ENCODE peak calls at places on chromosomes 3 and 15, in six cellular contexts. One of them, this sample, is unnamed.

GRCh38 chr15:37933685-37934084 is 755 bp upstream of the TMCO5A start:
- DNase-seq in WERI-Rb-1: no peak
- DNase-seq in sigmoid colon: no peak
- DNase-seq in progenitor cell of endocrine pancreas: no peak
- DNase-seq in GM13977: no peak
- DNase-seq in H9: no peak
- DNase-seq in this sample: no peak

GRCh38 chr3:188978772-188979171 is 193.0 kb upstream of the TPRG1 start:
- DNase-seq in sigmoid colon: peak
- DNase-seq in WERI-Rb-1: no peak
- DNase-seq in progenitor cell of endocrine pancreas: no peak
- DNase-seq in H9: no peak
- DNase-seq in GM13977: no peak
- DNase-seq in this sample: no peak

GRCh38 chr15:50065264-50065663 is 53.8 kb downstream of the ATP8B4 start:
- DNase-seq in H9: no peak
- DNase-seq in sigmoid colon: no peak
- DNase-seq in GM13977: no peak
- DNase-seq in WERI-Rb-1: no peak
- DNase-seq in progenitor cell of endocrine pancreas: no peak
- DNase-seq in this sample: no peak

GRCh38 chr3:101850327-101851048 is 1.2 kb downstream of the NFKBIZ start:
- DNase-seq in progenitor cell of endocrine pancreas: no peak
- DNase-seq in sigmoid colon: no peak
- DNase-seq in H9: no peak
- DNase-seq in GM13977: peak
- DNase-seq in WERI-Rb-1: no peak
- DNase-seq in this sample: peak

GRCh38 chr3:53795176-53795575 is 51.0 kb downstream of the CHDH start:
- DNase-seq in sigmoid colon: no peak
- DNase-seq in GM13977: no peak
- DNase-seq in WERI-Rb-1: no peak
- DNase-seq in progenitor cell of endocrine pancreas: no peak
- DNase-seq in H9: no peak
- DNase-seq in this sample: no peak

GRCh38 chr3:183213941-183214612 is 39.0 kb upstream of the B3GNT5 start:
- DNase-seq in WERI-Rb-1: no peak
- DNase-seq in H9: no peak
- DNase-seq in GM13977: no peak
- DNase-seq in sigmoid colon: no peak
- DNase-seq in progenitor cell of endocrine pancreas: no peak
- DNase-seq in this sample: no peak

GRCh38 chr3:155983834-155984474 is 113.5 kb downstream of the GMPS start:
- DNase-seq in H9: no peak
- DNase-seq in WERI-Rb-1: no peak
- DNase-seq in sigmoid colon: no peak
- DNase-seq in progenitor cell of endocrine pancreas: no peak
- DNase-seq in GM13977: no peak
- DNase-seq in this sample: no peak

GRCh38 chr3:52052831-52053306 is 3.5 kb downstream of the DUSP7 start:
- DNase-seq in WERI-Rb-1: peak
- DNase-seq in GM13977: peak
- DNase-seq in sigmoid colon: peak
- DNase-seq in progenitor cell of endocrine pancreas: no peak
- DNase-seq in H9: peak
- DNase-seq in this sample: peak

GRCh38 chr15:72319360-72319984 is 485 bp downstream of the CELF6 start:
- DNase-seq in sigmoid colon: peak
- DNase-seq in WERI-Rb-1: peak
- DNase-seq in H9: peak
- DNase-seq in progenitor cell of endocrine pancreas: peak
- DNase-seq in GM13977: peak
- DNase-seq in this sample: peak

GRCh38 chr3:64666171-64666581 is 21.6 kb downstream of the ADAMTS9 start:
- DNase-seq in WERI-Rb-1: no peak
- DNase-seq in progenitor cell of endocrine pancreas: no peak
- DNase-seq in sigmoid colon: no peak
- DNase-seq in GM13977: no peak
- DNase-seq in H9: no peak
- DNase-seq in this sample: no peak

GRCh38 chr3:22893001-22893400 is 310.1 kb upstream of the UBE2E2 start:
- DNase-seq in WERI-Rb-1: no peak
- DNase-seq in progenitor cell of endocrine pancreas: no peak
- DNase-seq in H9: no peak
- DNase-seq in GM13977: no peak
- DNase-seq in sigmoid colon: no peak
- DNase-seq in this sample: no peak

GRCh38 chr3:52777959-52778805 is 783 bp downstream of the ITIH1 start:
- DNase-seq in WERI-Rb-1: no peak
- DNase-seq in H9: no peak
- DNase-seq in sigmoid colon: peak
- DNase-seq in GM13977: no peak
- DNase-seq in progenitor cell of endocrine pancreas: peak
- DNase-seq in this sample: no peak

GRCh38 chr3:125110016-125110875 is 54.4 kb upstream of the HEG1 start:
- DNase-seq in H9: no peak
- DNase-seq in progenitor cell of endocrine pancreas: no peak
- DNase-seq in WERI-Rb-1: no peak
- DNase-seq in sigmoid colon: no peak
- DNase-seq in GM13977: peak
- DNase-seq in this sample: no peak

GRCh38 chr3:102715030-102715697 is 280.3 kb downstream of the ZPLD1 start:
- DNase-seq in sigmoid colon: no peak
- DNase-seq in WERI-Rb-1: no peak
- DNase-seq in H9: no peak
- DNase-seq in progenitor cell of endocrine pancreas: no peak
- DNase-seq in GM13977: peak
- DNase-seq in this sample: peak

GRCh38 chr3:127867412-127867811 is 45.1 kb upstream of the MGLL start:
- DNase-seq in WERI-Rb-1: no peak
- DNase-seq in sigmoid colon: no peak
- DNase-seq in H9: no peak
- DNase-seq in progenitor cell of endocrine pancreas: no peak
- DNase-seq in GM13977: no peak
- DNase-seq in this sample: no peak

GRCh38 chr3:127860223-127860622 is 37.9 kb upstream of the MGLL start:
- DNase-seq in WERI-Rb-1: no peak
- DNase-seq in H9: no peak
- DNase-seq in sigmoid colon: no peak
- DNase-seq in progenitor cell of endocrine pancreas: no peak
- DNase-seq in GM13977: no peak
- DNase-seq in this sample: no peak

GRCh38 chr3:127867986-127868385 is 45.7 kb upstream of the MGLL start:
- DNase-seq in GM13977: no peak
- DNase-seq in WERI-Rb-1: no peak
- DNase-seq in progenitor cell of endocrine pancreas: no peak
- DNase-seq in H9: no peak
- DNase-seq in sigmoid colon: no peak
- DNase-seq in this sample: no peak

DNA sequence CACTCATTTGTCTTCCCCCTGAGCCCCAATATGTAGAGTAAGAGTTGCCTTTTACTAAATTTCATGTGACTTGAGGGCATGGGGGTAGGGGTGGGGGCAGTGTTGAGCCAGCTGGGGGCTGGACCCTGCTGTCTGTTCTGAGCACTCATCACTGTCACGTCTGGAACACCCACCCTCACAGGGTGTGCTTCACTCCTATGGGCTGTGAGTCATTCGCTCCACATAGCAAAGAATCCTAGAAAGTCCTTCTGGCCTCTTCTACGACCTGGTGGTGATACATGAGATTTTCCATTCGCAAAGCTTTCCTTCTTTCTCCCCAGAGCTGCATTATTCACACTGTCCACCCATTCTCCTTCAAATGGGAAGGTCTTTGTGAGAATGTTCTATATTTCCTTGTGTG is 43.6 kb upstream of the MGLL start:
- DNase-seq in GM13977: no peak
- DNase-seq in WERI-Rb-1: no peak
- DNase-seq in progenitor cell of endocrine pancreas: no peak
- DNase-seq in H9: no peak
- DNase-seq in sigmoid colon: no peak
- DNase-seq in this sample: no peak
- TF ChIP-seq CTCF in GM13977: no peak
- TF ChIP-seq CTCF in WERI-Rb-1: no peak
- TF ChIP-seq CTCF in progenitor cell of endocrine pancreas: no peak
- TF ChIP-seq CTCF in H9: no peak
- TF ChIP-seq CTCF in sigmoid colon: no peak
- TF ChIP-seq CTCF in this sample: no peak

GRCh38 chr15:77731067-77731466 is 98.4 kb upstream of the LINGO1 start:
- DNase-seq in progenitor cell of endocrine pancreas: no peak
- DNase-seq in sigmoid colon: no peak
- DNase-seq in WERI-Rb-1: no peak
- DNase-seq in GM13977: no peak
- DNase-seq in H9: no peak
- DNase-seq in this sample: no peak

GRCh38 chr15:77731945-77732344 is 99.2 kb upstream of the LINGO1 start:
- DNase-seq in sigmoid colon: no peak
- DNase-seq in GM13977: no peak
- DNase-seq in H9: no peak
- DNase-seq in progenitor cell of endocrine pancreas: no peak
- DNase-seq in WERI-Rb-1: no peak
- DNase-seq in this sample: no peak

GRCh38 chr15:77734306-77734705 is 101.6 kb upstream of the LINGO1 start:
- DNase-seq in H9: no peak
- DNase-seq in WERI-Rb-1: no peak
- DNase-seq in progenitor cell of endocrine pancreas: no peak
- DNase-seq in sigmoid colon: no peak
- DNase-seq in GM13977: no peak
- DNase-seq in this sample: no peak

GRCh38 chr15:77733579-77734300 is 101.0 kb upstream of the LINGO1 start:
- DNase-seq in GM13977: no peak
- DNase-seq in H9: no peak
- DNase-seq in WERI-Rb-1: no peak
- DNase-seq in progenitor cell of endocrine pancreas: no peak
- DNase-seq in sigmoid colon: no peak
- DNase-seq in this sample: no peak

GRCh38 chr15:77732514-77733335 is 100.0 kb upstream of the LINGO1 start:
- DNase-seq in H9: no peak
- DNase-seq in progenitor cell of endocrine pancreas: no peak
- DNase-seq in WERI-Rb-1: no peak
- DNase-seq in sigmoid colon: no peak
- DNase-seq in GM13977: no peak
- DNase-seq in this sample: no peak
- TF ChIP-seq CTCF in H9: no peak
- TF ChIP-seq CTCF in progenitor cell of endocrine pancreas: no peak
- TF ChIP-seq CTCF in WERI-Rb-1: no peak
- TF ChIP-seq CTCF in sigmoid colon: no peak
- TF ChIP-seq CTCF in GM13977: no peak
- TF ChIP-seq CTCF in this sample: no peak

DNA sequence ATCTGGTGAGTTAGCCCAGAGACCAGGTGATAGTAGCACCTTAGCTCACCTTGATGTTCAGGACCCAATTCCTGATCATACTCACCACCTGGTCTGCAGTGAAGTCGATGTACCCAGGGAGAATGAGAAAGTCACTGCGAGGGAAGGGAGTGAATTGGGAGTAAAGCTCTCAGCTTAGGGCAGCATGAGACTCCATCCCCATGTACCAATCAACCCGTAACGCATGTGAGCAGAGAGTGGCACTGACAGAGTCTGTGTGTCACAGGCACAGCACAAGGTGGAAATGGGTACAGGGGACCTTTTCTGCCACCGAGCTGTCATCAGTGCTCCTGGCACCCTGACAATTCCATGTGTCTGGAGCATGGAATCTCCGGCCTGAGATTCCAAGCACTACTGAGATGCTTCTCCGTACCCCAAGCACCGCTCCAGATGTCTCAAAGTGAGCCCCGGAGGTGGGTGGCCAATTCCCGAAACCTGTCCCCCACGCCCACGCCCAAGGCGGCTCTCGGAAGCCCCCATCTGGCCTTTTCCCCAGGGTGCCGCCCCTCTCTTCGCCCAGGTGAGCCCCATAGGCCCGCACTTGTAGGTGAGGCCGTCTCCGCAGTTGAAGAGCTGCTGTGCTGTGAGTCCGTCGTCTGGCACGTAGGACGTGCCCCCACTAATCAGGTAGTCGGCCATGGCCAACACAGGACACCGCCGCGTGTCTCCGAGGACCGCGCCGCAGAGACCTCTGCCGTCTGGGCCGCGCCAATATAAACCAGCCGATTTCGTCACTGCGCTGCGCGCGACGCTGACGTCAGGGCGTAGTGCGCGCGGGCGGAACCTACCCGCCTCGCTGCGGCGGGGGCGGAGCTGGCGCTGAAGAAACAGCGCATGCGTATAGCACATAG is at the start of gene IMPDH2:
- DNase-seq in GM13977: peak
- DNase-seq in sigmoid colon: peak
- DNase-seq in progenitor cell of endocrine pancreas: peak
- DNase-seq in H9: peak
- DNase-seq in WERI-Rb-1: peak
- DNase-seq in this sample: peak
- TF ChIP-seq CTCF in GM13977: peak
- TF ChIP-seq CTCF in sigmoid colon: no peak
- TF ChIP-seq CTCF in progenitor cell of endocrine pancreas: peak
- TF ChIP-seq CTCF in H9: peak
- TF ChIP-seq CTCF in WERI-Rb-1: no peak
- TF ChIP-seq CTCF in this sample: no peak

GRCh38 chr15:25545889-25546288 is 107.1 kb upstream of the UBE3A start:
- DNase-seq in sigmoid colon: no peak
- DNase-seq in GM13977: no peak
- DNase-seq in WERI-Rb-1: no peak
- DNase-seq in progenitor cell of endocrine pancreas: no peak
- DNase-seq in H9: no peak
- DNase-seq in this sample: no peak
- TF ChIP-seq CTCF in sigmoid colon: no peak
- TF ChIP-seq CTCF in GM13977: no peak
- TF ChIP-seq CTCF in WERI-Rb-1: no peak
- TF ChIP-seq CTCF in progenitor cell of endocrine pancreas: no peak
- TF ChIP-seq CTCF in H9: no peak
- TF ChIP-seq CTCF in this sample: no peak

This sample was measured in GM20000.